ENCODE peak calls at places on chromosomes 11 and 22, in ten cellular contexts. One of them, this sample, is unnamed.

GRCh38 chr11:14617241-14618027 is 26.2 kb upstream of the PDE3B start:
- DNase-seq in epithelial cell of esophagus: peak
- DNase-seq in GM23338: no peak
- DNase-seq in upper lobe of right lung: no peak
- DNase-seq in thoracic aorta: no peak
- DNase-seq in endothelial cell of umbilical vein: no peak
- DNase-seq in GM12865: no peak
- DNase-seq in IMR-90: no peak
- DNase-seq in right atrium auricular region: no peak
- DNase-seq in glutamatergic neuron: no peak
- DNase-seq in this sample: no peak

GRCh38 chr22:46072030-46072881 is 78.1 kb upstream of the PPARA start:
- DNase-seq in glutamatergic neuron: peak
- DNase-seq in GM12865: peak
- DNase-seq in epithelial cell of esophagus: peak
- DNase-seq in thoracic aorta: no peak
- DNase-seq in IMR-90: peak
- DNase-seq in endothelial cell of umbilical vein: peak
- DNase-seq in upper lobe of right lung: peak
- DNase-seq in GM23338: peak
- DNase-seq in right atrium auricular region: no peak
- DNase-seq in this sample: no peak

GRCh38 chr11:92932023-92932422 is 37.4 kb upstream of the MTNR1B start:
- DNase-seq in right atrium auricular region: no peak
- DNase-seq in endothelial cell of umbilical vein: no peak
- DNase-seq in glutamatergic neuron: no peak
- DNase-seq in upper lobe of right lung: no peak
- DNase-seq in GM12865: no peak
- DNase-seq in epithelial cell of esophagus: peak
- DNase-seq in IMR-90: peak
- DNase-seq in thoracic aorta: no peak
- DNase-seq in GM23338: no peak
- DNase-seq in this sample: no peak

GRCh38 chr11:131977231-131977630 is 606.8 kb downstream of the NTM start:
- DNase-seq in GM23338: peak
- DNase-seq in IMR-90: peak
- DNase-seq in upper lobe of right lung: no peak
- DNase-seq in glutamatergic neuron: no peak
- DNase-seq in epithelial cell of esophagus: peak
- DNase-seq in GM12865: no peak
- DNase-seq in thoracic aorta: no peak
- DNase-seq in right atrium auricular region: no peak
- DNase-seq in endothelial cell of umbilical vein: no peak
- DNase-seq in this sample: no peak

GRCh38 chr11:77039491-77040400 is 5.5 kb downstream of the B3GNT6 start:
- DNase-seq in IMR-90: peak
- DNase-seq in glutamatergic neuron: peak
- DNase-seq in GM23338: peak
- DNase-seq in upper lobe of right lung: peak
- DNase-seq in right atrium auricular region: no peak
- DNase-seq in GM12865: no peak
- DNase-seq in thoracic aorta: no peak
- DNase-seq in epithelial cell of esophagus: peak
- DNase-seq in endothelial cell of umbilical vein: peak
- DNase-seq in this sample: no peak

GRCh38 chr11:2446590-2447252 is 1.9 kb downstream of the KCNQ1 start:
- DNase-seq in epithelial cell of esophagus: no peak
- DNase-seq in endothelial cell of umbilical vein: no peak
- DNase-seq in thoracic aorta: no peak
- DNase-seq in upper lobe of right lung: peak
- DNase-seq in right atrium auricular region: no peak
- DNase-seq in glutamatergic neuron: peak
- DNase-seq in GM23338: no peak
- DNase-seq in IMR-90: no peak
- DNase-seq in GM12865: no peak
- DNase-seq in this sample: no peak

GRCh38 chr11:44916797-44917196 is 33.9 kb downstream of the TP53I11 start:
- DNase-seq in GM12865: peak
- DNase-seq in IMR-90: no peak
- DNase-seq in thoracic aorta: no peak
- DNase-seq in glutamatergic neuron: no peak
- DNase-seq in GM23338: no peak
- DNase-seq in epithelial cell of esophagus: no peak
- DNase-seq in endothelial cell of umbilical vein: no peak
- DNase-seq in upper lobe of right lung: no peak
- DNase-seq in right atrium auricular region: no peak
- DNase-seq in this sample: no peak

GRCh38 chr11:122050021-122050710 is 65.8 kb downstream of the BLID start:
- DNase-seq in right atrium auricular region: no peak
- DNase-seq in GM12865: no peak
- DNase-seq in GM23338: no peak
- DNase-seq in epithelial cell of esophagus: peak
- DNase-seq in glutamatergic neuron: no peak
- DNase-seq in IMR-90: peak
- DNase-seq in upper lobe of right lung: no peak
- DNase-seq in thoracic aorta: no peak
- DNase-seq in endothelial cell of umbilical vein: peak
- DNase-seq in this sample: no peak

GRCh38 chr11:126185200-126186030 is 26.0 kb downstream of the RPUSD4 start:
- DNase-seq in upper lobe of right lung: no peak
- DNase-seq in right atrium auricular region: no peak
- DNase-seq in endothelial cell of umbilical vein: no peak
- DNase-seq in GM12865: no peak
- DNase-seq in thoracic aorta: no peak
- DNase-seq in epithelial cell of esophagus: no peak
- DNase-seq in glutamatergic neuron: no peak
- DNase-seq in GM23338: peak
- DNase-seq in IMR-90: no peak
- DNase-seq in this sample: no peak

GRCh38 chr11:126186708-126187481 is 24.6 kb downstream of the RPUSD4 start:
- DNase-seq in GM23338: peak
- DNase-seq in thoracic aorta: no peak
- DNase-seq in right atrium auricular region: no peak
- DNase-seq in endothelial cell of umbilical vein: no peak
- DNase-seq in epithelial cell of esophagus: no peak
- DNase-seq in GM12865: no peak
- DNase-seq in upper lobe of right lung: peak
- DNase-seq in glutamatergic neuron: no peak
- DNase-seq in IMR-90: no peak
- DNase-seq in this sample: no peak

GRCh38 chr11:126182787-126183445 is 28.5 kb downstream of the RPUSD4 start:
- DNase-seq in glutamatergic neuron: no peak
- DNase-seq in GM12865: no peak
- DNase-seq in endothelial cell of umbilical vein: no peak
- DNase-seq in upper lobe of right lung: no peak
- DNase-seq in epithelial cell of esophagus: no peak
- DNase-seq in GM23338: no peak
- DNase-seq in right atrium auricular region: no peak
- DNase-seq in thoracic aorta: no peak
- DNase-seq in IMR-90: no peak
- DNase-seq in this sample: no peak

GRCh38 chr11:126186031-126186698 is 25.3 kb downstream of the RPUSD4 start:
- DNase-seq in glutamatergic neuron: no peak
- DNase-seq in epithelial cell of esophagus: no peak
- DNase-seq in upper lobe of right lung: no peak
- DNase-seq in IMR-90: peak
- DNase-seq in GM23338: no peak
- DNase-seq in right atrium auricular region: peak
- DNase-seq in GM12865: no peak
- DNase-seq in endothelial cell of umbilical vein: no peak
- DNase-seq in thoracic aorta: no peak
- DNase-seq in this sample: no peak

GRCh38 chr11:126181939-126182730 is 29.3 kb downstream of the RPUSD4 start:
- DNase-seq in GM12865: no peak
- DNase-seq in thoracic aorta: no peak
- DNase-seq in glutamatergic neuron: no peak
- DNase-seq in GM23338: peak
- DNase-seq in epithelial cell of esophagus: no peak
- DNase-seq in endothelial cell of umbilical vein: no peak
- DNase-seq in IMR-90: no peak
- DNase-seq in upper lobe of right lung: no peak
- DNase-seq in right atrium auricular region: no peak
- DNase-seq in this sample: no peak
- TF ChIP-seq CTCF in GM12865: no peak
- TF ChIP-seq CTCF in thoracic aorta: no peak
- TF ChIP-seq CTCF in glutamatergic neuron: no peak
- TF ChIP-seq CTCF in GM23338: no peak
- TF ChIP-seq CTCF in epithelial cell of esophagus: no peak
- TF ChIP-seq CTCF in endothelial cell of umbilical vein: no peak
- TF ChIP-seq CTCF in IMR-90: no peak
- TF ChIP-seq CTCF in upper lobe of right lung: no peak
- TF ChIP-seq CTCF in right atrium auricular region: no peak
- TF ChIP-seq CTCF in this sample: no peak

GRCh38 chr11:19352736-19353110 is 112.0 kb upstream of the E2F8 start:
- DNase-seq in GM12865: no peak
- DNase-seq in GM23338: no peak
- DNase-seq in endothelial cell of umbilical vein: no peak
- DNase-seq in thoracic aorta: no peak
- DNase-seq in upper lobe of right lung: no peak
- DNase-seq in right atrium auricular region: no peak
- DNase-seq in IMR-90: no peak
- DNase-seq in glutamatergic neuron: no peak
- DNase-seq in epithelial cell of esophagus: no peak
- DNase-seq in this sample: no peak

GRCh38 chr11:19351426-19351825 is 110.7 kb upstream of the E2F8 start:
- DNase-seq in right atrium auricular region: no peak
- DNase-seq in epithelial cell of esophagus: no peak
- DNase-seq in thoracic aorta: no peak
- DNase-seq in upper lobe of right lung: no peak
- DNase-seq in GM23338: no peak
- DNase-seq in glutamatergic neuron: no peak
- DNase-seq in IMR-90: no peak
- DNase-seq in GM12865: no peak
- DNase-seq in endothelial cell of umbilical vein: no peak
- DNase-seq in this sample: no peak

GRCh38 chr11:19355601-19356000 is 114.9 kb upstream of the E2F8 start:
- DNase-seq in right atrium auricular region: no peak
- DNase-seq in IMR-90: no peak
- DNase-seq in thoracic aorta: no peak
- DNase-seq in GM12865: no peak
- DNase-seq in upper lobe of right lung: no peak
- DNase-seq in GM23338: no peak
- DNase-seq in epithelial cell of esophagus: no peak
- DNase-seq in endothelial cell of umbilical vein: no peak
- DNase-seq in glutamatergic neuron: no peak
- DNase-seq in this sample: no peak

GRCh38 chr11:19352072-19352735 is 111.5 kb upstream of the E2F8 start:
- DNase-seq in upper lobe of right lung: no peak
- DNase-seq in IMR-90: no peak
- DNase-seq in thoracic aorta: no peak
- DNase-seq in epithelial cell of esophagus: no peak
- DNase-seq in endothelial cell of umbilical vein: no peak
- DNase-seq in right atrium auricular region: no peak
- DNase-seq in glutamatergic neuron: no peak
- DNase-seq in GM23338: no peak
- DNase-seq in GM12865: no peak
- DNase-seq in this sample: no peak

DNA sequence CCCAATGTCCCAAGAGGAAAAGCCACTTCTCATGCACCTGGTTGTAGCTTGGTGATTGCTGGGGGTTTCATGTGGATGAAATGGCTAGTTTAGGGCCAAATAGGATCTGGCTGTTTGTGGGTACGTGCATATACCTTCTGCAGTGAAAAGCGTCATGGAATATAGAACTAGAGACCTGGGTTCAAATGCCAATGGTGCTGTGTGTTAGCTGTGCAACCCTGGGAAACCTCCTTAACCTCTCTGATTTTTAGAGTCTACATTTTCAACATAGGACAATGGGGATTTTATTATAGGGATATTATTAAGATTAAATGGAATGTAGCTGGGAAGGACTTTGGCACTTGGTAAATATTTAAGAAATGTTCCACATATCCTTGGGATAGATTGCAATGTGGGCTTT is 112.5 kb upstream of the E2F8 start:
- DNase-seq in IMR-90: no peak
- DNase-seq in right atrium auricular region: no peak
- DNase-seq in epithelial cell of esophagus: no peak
- DNase-seq in endothelial cell of umbilical vein: no peak
- DNase-seq in glutamatergic neuron: no peak
- DNase-seq in GM12865: no peak
- DNase-seq in GM23338: no peak
- DNase-seq in thoracic aorta: no peak
- DNase-seq in upper lobe of right lung: no peak
- DNase-seq in this sample: no peak
- TF ChIP-seq CTCF in IMR-90: no peak
- TF ChIP-seq CTCF in right atrium auricular region: no peak
- TF ChIP-seq CTCF in epithelial cell of esophagus: no peak
- TF ChIP-seq CTCF in endothelial cell of umbilical vein: no peak
- TF ChIP-seq CTCF in glutamatergic neuron: no peak
- TF ChIP-seq CTCF in GM12865: no peak
- TF ChIP-seq CTCF in GM23338: no peak
- TF ChIP-seq CTCF in thoracic aorta: no peak
- TF ChIP-seq CTCF in upper lobe of right lung: no peak
- TF ChIP-seq CTCF in this sample: no peak

GRCh38 chr11:84260862-84261261 is 974.7 kb upstream of the CCDC90B start:
- DNase-seq in thoracic aorta: no peak
- DNase-seq in upper lobe of right lung: no peak
- DNase-seq in glutamatergic neuron: no peak
- DNase-seq in epithelial cell of esophagus: no peak
- DNase-seq in endothelial cell of umbilical vein: no peak
- DNase-seq in GM23338: no peak
- DNase-seq in GM12865: no peak
- DNase-seq in IMR-90: no peak
- DNase-seq in right atrium auricular region: no peak
- DNase-seq in this sample: no peak

GRCh38 chr11:84264066-84264465 is 977.9 kb upstream of the CCDC90B start:
- DNase-seq in endothelial cell of umbilical vein: no peak
- DNase-seq in GM23338: no peak
- DNase-seq in GM12865: no peak
- DNase-seq in right atrium auricular region: no peak
- DNase-seq in epithelial cell of esophagus: no peak
- DNase-seq in upper lobe of right lung: no peak
- DNase-seq in IMR-90: no peak
- DNase-seq in thoracic aorta: no peak
- DNase-seq in glutamatergic neuron: no peak
- DNase-seq in this sample: no peak

GRCh38 chr11:84256618-84257017 is 970.5 kb upstream of the CCDC90B start:
- DNase-seq in upper lobe of right lung: no peak
- DNase-seq in right atrium auricular region: no peak
- DNase-seq in endothelial cell of umbilical vein: no peak
- DNase-seq in epithelial cell of esophagus: no peak
- DNase-seq in GM23338: no peak
- DNase-seq in GM12865: no peak
- DNase-seq in thoracic aorta: no peak
- DNase-seq in IMR-90: no peak
- DNase-seq in glutamatergic neuron: no peak
- DNase-seq in this sample: no peak

DNA sequence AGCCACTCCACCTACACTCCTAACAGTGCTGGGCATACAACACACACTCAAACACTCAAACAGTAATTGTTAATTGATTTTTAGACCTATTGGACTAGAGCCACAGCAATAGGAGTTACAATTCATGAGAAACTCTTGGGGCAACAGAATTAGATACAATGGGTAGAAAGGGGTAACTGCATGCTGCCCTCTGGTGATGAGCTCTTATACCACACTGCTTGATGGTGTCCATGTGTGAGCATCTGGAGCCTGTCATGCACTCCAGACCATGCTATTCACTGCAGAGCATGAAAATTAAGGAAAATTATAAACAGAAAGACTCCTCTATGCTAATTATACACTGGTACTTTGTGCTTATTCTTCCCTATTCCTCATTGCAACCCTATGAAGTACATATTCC is 975.5 kb upstream of the CCDC90B start:
- DNase-seq in endothelial cell of umbilical vein: no peak
- DNase-seq in GM23338: peak
- DNase-seq in right atrium auricular region: no peak
- DNase-seq in upper lobe of right lung: no peak
- DNase-seq in glutamatergic neuron: no peak
- DNase-seq in GM12865: peak
- DNase-seq in IMR-90: no peak
- DNase-seq in epithelial cell of esophagus: no peak
- DNase-seq in thoracic aorta: no peak
- DNase-seq in this sample: no peak
- TF ChIP-seq CTCF in endothelial cell of umbilical vein: no peak
- TF ChIP-seq CTCF in GM23338: peak
- TF ChIP-seq CTCF in right atrium auricular region: no peak
- TF ChIP-seq CTCF in upper lobe of right lung: peak
- TF ChIP-seq CTCF in glutamatergic neuron: no peak
- TF ChIP-seq CTCF in GM12865: peak
- TF ChIP-seq CTCF in IMR-90: no peak
- TF ChIP-seq CTCF in epithelial cell of esophagus: peak
- TF ChIP-seq CTCF in thoracic aorta: no peak
- TF ChIP-seq CTCF in this sample: peak

DNA sequence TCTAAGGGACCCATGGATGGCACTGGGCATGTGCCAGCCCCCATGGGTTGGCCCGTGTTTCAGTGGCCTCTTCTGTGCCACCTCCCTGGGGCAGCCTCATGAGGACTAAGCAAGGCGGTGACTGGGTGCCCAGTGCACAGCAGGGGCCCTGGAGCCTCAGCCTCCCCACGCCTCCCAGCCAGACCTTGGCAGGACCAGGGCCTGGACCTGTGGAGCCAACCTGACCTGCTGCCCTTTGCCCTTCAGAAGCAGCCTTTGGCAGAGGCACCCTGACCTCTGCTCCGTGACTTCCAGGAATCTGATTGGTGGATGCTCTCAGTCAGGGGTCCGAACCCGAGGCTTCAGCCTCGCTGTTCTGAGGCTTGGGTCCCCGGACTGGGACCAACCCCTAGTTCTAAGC is 24.8 kb upstream of the TAB1 start:
- DNase-seq in epithelial cell of esophagus: no peak
- DNase-seq in thoracic aorta: no peak
- DNase-seq in GM12865: no peak
- DNase-seq in IMR-90: no peak
- DNase-seq in upper lobe of right lung: no peak
- DNase-seq in endothelial cell of umbilical vein: no peak
- DNase-seq in right atrium auricular region: no peak
- DNase-seq in glutamatergic neuron: no peak
- DNase-seq in GM23338: no peak
- DNase-seq in this sample: no peak
- TF ChIP-seq CTCF in epithelial cell of esophagus: no peak
- TF ChIP-seq CTCF in thoracic aorta: no peak
- TF ChIP-seq CTCF in GM12865: no peak
- TF ChIP-seq CTCF in IMR-90: no peak
- TF ChIP-seq CTCF in upper lobe of right lung: no peak
- TF ChIP-seq CTCF in endothelial cell of umbilical vein: no peak
- TF ChIP-seq CTCF in right atrium auricular region: no peak
- TF ChIP-seq CTCF in glutamatergic neuron: no peak
- TF ChIP-seq CTCF in GM23338: no peak
- TF ChIP-seq CTCF in this sample: no peak

This sample was measured in progenitor cell of endocrine pancreas.